ENCODE peak calls at places on chromosomes 2 and 18, in eight cellular contexts. L is activated T-cell treated with anti-CD3 and anti-CD28 coated beads, Interleukin-2, amount 50 U/mL, for 1 hour; N is nephron progenitor cell; V is EL; J is H54; O is body of pancreas; H is activated CD4-positive, alpha-beta T cell treated with anti-CD3 and anti-CD28 coated beads, Interleukin-2, amount 50 U/mL, for 24 hours; Z is cardiac fibroblast. Y is an unnamed sample.
A peak's percentile ranks its signal among the peaks of the same experiment; 100 is the strongest.

GRCh38 chr2:14756122-14756541 is 123.6 kb downstream of the LRATD1 start:
- DNase-seq in H (no peak), N (no peak), O (no peak), J (no peak), V (peak; percentile 39), L (no peak), Z (no peak), Y (no peak)

GRCh38 chr18:46173393-46174316 is 69.5 kb downstream of the HAUS1 start:
- DNase-seq in O (peak; percentile 92), Z (peak; percentile 94), L (peak; percentile 92), V (peak; percentile 92), N (peak; percentile 97), J (peak; percentile 62), H (peak; percentile 86), Y (peak; percentile 85)

GRCh38 chr2:164954186-164954585 is 1.1 kb downstream of the SLC38A11 start:
- DNase-seq in L (no peak), Z (no peak), N (no peak), J (no peak), H (no peak), O (no peak), V (no peak), Y (no peak)

GRCh38 chr2:158726906-158727592 is 68.1 kb upstream of the DAPL1 start:
- DNase-seq in Z (peak; percentile 13), O (no peak), J (no peak), N (no peak), L (no peak), H (no peak), V (no peak), Y (no peak)

GRCh38 chr2:199460101-199460671 is 2.4 kb upstream of the SATB2 start:
- DNase-seq in V (peak; percentile 48), J (no peak), L (no peak), O (no peak), H (no peak), Z (peak; percentile 22), N (no peak), Y (no peak)

GRCh38 chr2:233814436-233814835 is 36.3 kb downstream of the MROH2A start:
- DNase-seq in H (no peak), O (no peak), N (no peak), V (no peak), Z (no peak), J (no peak), L (no peak), Y (no peak)

GRCh38 chr2:156465573-156465972 is 29.4 kb downstream of the GPD2 start:
- DNase-seq in V (no peak), Z (no peak), O (no peak), L (no peak), N (no peak), J (no peak), H (no peak), Y (no peak)

GRCh38 chr2:95362486-95362885 is 40.0 kb upstream of the FAHD2A start:
- DNase-seq in N (no peak), O (no peak), Z (no peak), L (no peak), V (no peak), J (no peak), H (no peak), Y (no peak)

GRCh38 chr2:130371723-130372054 is 15.8 kb downstream of the PTPN18 start:
- DNase-seq in H (no peak), J (no peak), V (no peak), O (peak; percentile 28), L (no peak), Z (no peak), N (no peak), Y (no peak)

GRCh38 chr2:149587950-149588487 is 444 bp upstream of the MMADHC start:
- DNase-seq in O (no peak), Z (no peak), H (no peak), N (no peak), V (no peak), L (no peak), J (no peak), Y (no peak)

GRCh38 chr2:149371476-149371875 is 41.1 kb downstream of the LYPD6 start:
- DNase-seq in H (no peak), O (no peak), J (no peak), N (no peak), Z (no peak), V (no peak), L (no peak), Y (no peak)

GRCh38 chr18:58316943-58317342 is 272.9 kb downstream of the NEDD4L start:
- DNase-seq in J (no peak), O (no peak), Z (no peak), V (no peak), L (no peak), H (no peak), N (no peak), Y (no peak)

GRCh38 chr2:172288603-172289002 is 138.8 kb upstream of the ITGA6 start:
- DNase-seq in V (peak; percentile 20), O (peak; percentile 27), H (no peak), Z (no peak), L (peak; percentile 27), J (peak; percentile 26), N (no peak), Y (no peak)

GRCh38 chr18:30491815-30492551 is 550.6 kb downstream of the DSC3 start:
- DNase-seq in J (no peak), N (no peak), O (no peak), V (no peak), L (no peak), H (no peak), Z (no peak), Y (no peak)

GRCh38 chr2:121429119-121429903 is 101.4 kb upstream of the RNU4ATAC start:
- DNase-seq in L (no peak), O (no peak), V (no peak), H (no peak), J (no peak), Z (peak; percentile 72), N (no peak), Y (no peak)

GRCh38 chr2:42132066-42132965 is 36.8 kb upstream of the EML4 start:
- DNase-seq in Z (peak; percentile 85), O (no peak), V (peak; percentile 93), N (no peak), L (no peak), J (no peak), H (no peak), Y (no peak)